ENCODE peak calls at places on chromosome 15, in eight cellular contexts. O is type B pancreatic cell, L is RWPE2, A is left ventricle myocardium inferior, I is GM13977, C is bronchial epithelial cell, E is neural progenitor cell, Z is AG09309. M is an unnamed sample.

GRCh38 chr15:79283252-79284048 is 928 bp downstream of the ANKRD34C start:
- DNase-seq in O (peak), L (peak), A (peak), I (peak), C (no peak), E (peak), Z (no peak), M (no peak)

GRCh38 chr15:100849021-100849831 is 30.4 kb upstream of the ALDH1A3 start:
- DNase-seq in O (peak), L (peak), A (peak), I (peak), C (peak), E (no peak), Z (no peak), M (peak)

GRCh38 chr15:85542895-85543331 is 162.5 kb downstream of the AKAP13 start:
- DNase-seq in O (no peak), L (no peak), A (no peak), I (peak), C (peak), E (no peak), Z (no peak), M (no peak)

GRCh38 chr15:60076055-60076454 is 71.9 kb downstream of the FOXB1 start:
- DNase-seq in O (no peak), L (no peak), A (no peak), I (no peak), C (no peak), E (no peak), Z (no peak), M (no peak)

GRCh38 chr15:31349233-31350141 is 22.9 kb downstream of the KLF13 start:
- DNase-seq in O (no peak), L (no peak), A (peak), I (no peak), C (no peak), E (no peak), Z (no peak), M (no peak)

GRCh38 chr15:101017041-101017754 is 98.0 kb downstream of the LRRK1 start:
- DNase-seq in O (peak), L (peak), A (no peak), I (no peak), C (no peak), E (peak), Z (no peak), M (peak)

GRCh38 chr15:80152180-80152895 is 461 bp upstream of the FAH start:
- DNase-seq in O (peak), L (peak), A (peak), I (peak), C (peak), E (peak), Z (peak), M (peak)

GRCh38 chr15:91183630-91184029 is 83.6 kb downstream of the SV2B start:
- DNase-seq in O (no peak), L (no peak), A (no peak), I (no peak), C (no peak), E (no peak), Z (no peak), M (no peak)

GRCh38 chr15:90873488-90873997 is 5.2 kb downstream of the FURIN start:
- DNase-seq in O (no peak), L (no peak), A (no peak), I (no peak), C (no peak), E (no peak), Z (no peak), M (no peak)

GRCh38 chr15:82197734-82198594 is 64.6 kb downstream of the EFL1 start:
- DNase-seq in O (peak), L (no peak), A (peak), I (peak), C (peak), E (peak), Z (no peak), M (peak)

GRCh38 chr15:76185716-76186115 is 125.6 kb downstream of the ETFA start:
- DNase-seq in O (no peak), L (no peak), A (no peak), I (peak), C (peak), E (peak), Z (no peak), M (no peak)

GRCh38 chr15:71447328-71448250 is 332.3 kb downstream of the THSD4 start:
- DNase-seq in O (no peak), L (peak), A (no peak), I (no peak), C (peak), E (no peak), Z (no peak), M (no peak)

GRCh38 chr15:73264881-73265280 is 103.9 kb downstream of the HCN4 start:
- DNase-seq in O (no peak), L (no peak), A (no peak), I (no peak), C (no peak), E (no peak), Z (no peak), M (no peak)

GRCh38 chr15:88509321-88509720 is 37.2 kb downstream of the DET1 start:
- DNase-seq in O (no peak), L (no peak), A (no peak), I (no peak), C (no peak), E (no peak), Z (no peak), M (no peak)

GRCh38 chr15:71291723-71292122 is 176.5 kb downstream of the THSD4 start:
- DNase-seq in O (no peak), L (no peak), A (no peak), I (no peak), C (no peak), E (no peak), Z (no peak), M (no peak)

GRCh38 chr15:48712546-48712945 is 67.0 kb upstream of the FBN1 start:
- DNase-seq in O (no peak), L (no peak), A (no peak), I (no peak), C (no peak), E (no peak), Z (no peak), M (no peak)

GRCh38 chr15:42427429-42428223 is 63.3 kb downstream of the ZNF106 start:
- DNase-seq in O (no peak), L (no peak), A (no peak), I (no peak), C (peak), E (no peak), Z (peak), M (no peak)

GRCh38 chr15:90660195-90660995 is 56.8 kb upstream of the BLM start:
- DNase-seq in O (no peak), L (peak), A (peak), I (peak), C (peak), E (peak), Z (peak), M (no peak)

GRCh38 chr15:79218588-79219200 is 63.8 kb upstream of the ANKRD34C start:
- DNase-seq in O (no peak), L (no peak), A (no peak), I (no peak), C (peak), E (no peak), Z (no peak), M (no peak)

GRCh38 chr15:59353994-59354951 is 18.4 kb downstream of the MYO1E start:
- DNase-seq in O (no peak), L (no peak), A (no peak), I (peak), C (no peak), E (peak), Z (no peak), M (no peak)

GRCh38 chr15:96521386-96521785 is 190.9 kb downstream of the NR2F2 start:
- DNase-seq in O (no peak), L (no peak), A (no peak), I (no peak), C (no peak), E (no peak), Z (no peak), M (no peak)

GRCh38 chr15:33064878-33065277 is 129.6 kb downstream of the FMN1 start:
- DNase-seq in O (no peak), L (no peak), A (no peak), I (no peak), C (peak), E (no peak), Z (peak), M (no peak)

GRCh38 chr15:96225642-96226259 is 104.7 kb upstream of the NR2F2 start:
- DNase-seq in O (no peak), L (no peak), A (no peak), I (no peak), C (peak), E (peak), Z (no peak), M (no peak)

GRCh38 chr15:96417760-96418130 is 87.2 kb downstream of the NR2F2 start:
- DNase-seq in O (no peak), L (no peak), A (no peak), I (no peak), C (no peak), E (no peak), Z (no peak), M (no peak)

GRCh38 chr15:25790003-25790660 is 73.0 kb downstream of the ATP10A start:
- DNase-seq in O (no peak), L (no peak), A (peak), I (no peak), C (no peak), E (no peak), Z (peak), M (no peak)

GRCh38 chr15:53758412-53758811 is 1.1 kb downstream of the WDR72 start:
- DNase-seq in O (no peak), L (no peak), A (no peak), I (no peak), C (no peak), E (no peak), Z (no peak), M (no peak)

GRCh38 chr15:41978534-41978933 is 6.2 kb upstream of the EHD4 start:
- DNase-seq in O (peak), L (no peak), A (no peak), I (no peak), C (no peak), E (no peak), Z (no peak), M (no peak)

GRCh38 chr15:40366204-40367037 is 8.4 kb downstream of the DISP2 start:
- DNase-seq in O (no peak), L (no peak), A (no peak), I (no peak), C (no peak), E (no peak), Z (no peak), M (no peak)
- TF ChIP-seq CTCF in O (no peak), L (no peak), A (no peak), I (no peak), C (no peak), E (no peak), Z (no peak), M (no peak)

GRCh38 chr15:57542505-57542817 is 49.2 kb upstream of the MYZAP start:
- DNase-seq in O (no peak), L (peak), A (no peak), I (no peak), C (peak), E (no peak), Z (no peak), M (no peak)
- TF ChIP-seq CTCF in O (no peak), L (peak), A (no peak), I (no peak), C (no peak), E (no peak), Z (no peak), M (no peak)

GRCh38 chr15:74775132-74775562 is 6.7 kb upstream of the CSK start:
- DNase-seq in O (no peak), L (no peak), A (no peak), I (no peak), C (no peak), E (no peak), Z (no peak), M (no peak)

GRCh38 chr15:74777769-74778598 is 3.9 kb upstream of the CSK start:
- DNase-seq in O (no peak), L (no peak), A (no peak), I (no peak), C (no peak), E (no peak), Z (no peak), M (no peak)

GRCh38 chr15:74778599-74778970 is 3.3 kb upstream of the CSK start:
- DNase-seq in O (no peak), L (no peak), A (no peak), I (no peak), C (no peak), E (no peak), Z (no peak), M (no peak)

GRCh38 chr15:74775894-74776293 is 6.0 kb upstream of the CSK start:
- DNase-seq in O (no peak), L (no peak), A (no peak), I (no peak), C (no peak), E (no peak), Z (no peak), M (no peak)

GRCh38 chr15:74776851-74777768 is 4.8 kb upstream of the CSK start:
- DNase-seq in O (no peak), L (peak), A (no peak), I (peak), C (no peak), E (peak), Z (no peak), M (no peak)
- TF ChIP-seq CTCF in O (no peak), L (no peak), A (no peak), I (no peak), C (no peak), E (no peak), Z (no peak), M (no peak)

GRCh38 chr15:77549552-77550274 is 83.0 kb downstream of the LINGO1 start:
- DNase-seq in O (no peak), L (no peak), A (no peak), I (no peak), C (no peak), E (no peak), Z (no peak), M (no peak)
- TF ChIP-seq CTCF in O (no peak), L (no peak), A (no peak), I (no peak), C (no peak), E (no peak), Z (no peak), M (no peak)

GRCh38 chr15:45795487-45796069 is 160.7 kb downstream of the SQOR start:
- DNase-seq in O (no peak), L (no peak), A (no peak), I (peak), C (peak), E (peak), Z (no peak), M (no peak)
- TF ChIP-seq CTCF in O (peak), L (peak), A (peak), I (peak), C (peak), E (peak), Z (peak), M (peak)

GRCh38 chr15:22925875-22926274 is 54.3 kb downstream of the CYFIP1 start:
- DNase-seq in O (no peak), L (no peak), A (no peak), I (no peak), C (no peak), E (no peak), Z (no peak), M (no peak)
- TF ChIP-seq CTCF in O (no peak), L (no peak), A (no peak), I (no peak), C (no peak), E (no peak), Z (no peak), M (no peak)

GRCh38 chr15:38662805-38663204 is 98.2 kb upstream of the RASGRP1 start:
- DNase-seq in O (no peak), L (no peak), A (no peak), I (no peak), C (no peak), E (no peak), Z (no peak), M (no peak)
- TF ChIP-seq CTCF in O (no peak), L (no peak), A (no peak), I (no peak), C (no peak), E (no peak), Z (no peak), M (no peak)

GRCh38 chr15:51759557-51760070 is 8.2 kb downstream of the TMOD2 start:
- DNase-seq in O (no peak), L (no peak), A (peak), I (no peak), C (peak), E (peak), Z (peak), M (no peak)
- TF ChIP-seq CTCF in O (peak), L (no peak), A (peak), I (peak), C (no peak), E (peak), Z (peak), M (peak)

DNA sequence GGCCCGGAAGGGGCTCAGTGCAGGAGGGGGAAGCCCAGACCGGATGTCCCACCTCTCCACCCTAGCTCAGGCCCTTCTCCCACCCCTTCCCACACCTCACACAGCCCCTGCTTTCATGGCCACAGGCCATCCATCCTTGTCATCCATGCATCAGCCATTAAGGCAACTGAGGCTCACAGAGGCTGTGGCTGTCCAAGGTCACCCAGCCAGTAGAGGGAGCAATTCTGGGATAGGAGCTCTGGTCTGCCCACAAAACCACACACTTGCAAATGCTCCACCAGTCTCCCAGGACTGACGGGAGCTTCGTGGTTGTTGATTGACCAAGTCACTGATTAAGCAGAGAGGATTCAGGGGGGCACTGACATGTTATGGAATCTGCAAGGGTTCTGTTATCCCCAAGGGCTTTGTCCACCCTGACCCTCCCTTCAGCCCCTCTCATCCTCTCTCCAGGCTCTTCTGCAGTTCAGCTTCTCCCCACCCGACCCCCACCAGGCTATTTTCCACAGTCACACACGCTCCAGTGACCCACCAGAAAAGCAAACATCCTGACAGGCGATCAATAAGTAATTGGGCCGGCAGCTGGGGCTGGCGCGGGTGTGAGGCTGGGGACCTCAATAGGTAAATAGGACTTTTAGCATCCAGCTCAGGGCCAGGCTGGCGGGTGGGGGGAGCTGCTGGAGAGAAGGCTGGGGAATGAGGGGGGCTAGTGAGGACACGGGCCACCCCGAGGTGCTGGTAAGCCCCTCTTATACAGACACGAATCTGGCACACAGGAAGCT is 15.0 kb downstream of the LINGO1 start:
- DNase-seq in O (no peak), L (no peak), A (no peak), I (no peak), C (peak), E (no peak), Z (no peak), M (no peak)
- TF ChIP-seq CTCF in O (peak), L (peak), A (peak), I (peak), C (peak), E (peak), Z (peak), M (peak)

GRCh38 chr15:99574502-99574901 is 8.7 kb downstream of the MEF2A start:
- DNase-seq in O (no peak), L (no peak), A (no peak), I (no peak), C (no peak), E (no peak), Z (no peak), M (no peak)

GRCh38 chr15:99584081-99584600 is 18.4 kb downstream of the MEF2A start:
- DNase-seq in O (no peak), L (no peak), A (no peak), I (no peak), C (peak), E (no peak), Z (no peak), M (no peak)

GRCh38 chr15:99582508-99582960 is 16.8 kb downstream of the MEF2A start:
- DNase-seq in O (no peak), L (no peak), A (no peak), I (no peak), C (no peak), E (no peak), Z (no peak), M (no peak)

GRCh38 chr15:99578809-99579208 is 13.0 kb downstream of the MEF2A start:
- DNase-seq in O (no peak), L (no peak), A (no peak), I (no peak), C (no peak), E (no peak), Z (no peak), M (no peak)

DNA sequence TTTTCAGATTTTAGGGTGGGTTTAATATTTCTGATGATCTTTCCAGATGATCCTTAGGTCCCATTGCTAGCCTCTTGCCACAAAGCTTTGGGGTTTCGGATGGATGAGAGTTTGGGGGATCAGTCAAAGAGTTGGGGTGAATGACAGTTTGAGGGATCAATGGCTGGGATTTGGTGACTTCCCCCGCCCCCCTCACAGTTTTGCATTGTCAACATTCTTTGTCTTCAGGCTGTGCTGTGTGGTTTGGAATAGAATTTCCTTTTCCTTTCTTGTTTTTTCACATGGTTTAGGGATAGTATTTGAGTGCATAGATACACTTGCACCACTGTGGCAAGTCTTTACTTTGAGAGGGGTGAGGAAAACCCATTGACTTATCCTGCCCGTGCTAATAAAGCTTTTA is 14.3 kb downstream of the MEF2A start:
- DNase-seq in O (no peak), L (no peak), A (no peak), I (no peak), C (no peak), E (peak), Z (no peak), M (no peak)
- TF ChIP-seq CTCF in O (no peak), L (no peak), A (no peak), I (no peak), C (no peak), E (no peak), Z (no peak), M (no peak)